ENCODE peak calls at places on chromosomes 1 and 21, in eight cellular contexts. A is ACHN; O is GM10248; W is T47D; E is skeletal muscle cell; U is activated naive CD4-positive, alpha-beta T cell treated with anti-CD3 and anti-CD28 coated beads, Interleukin-2, amount 10 ng/mL, durations not matched to agents 7 days and 5 days; P is NCI-H1694; T is Karpas-422. S is an unnamed sample.

GRCh38 chr21:19695796-19696195 is 1292.2 kb upstream of the TMPRSS15 start:
- DNase-seq in A (no peak), O (no peak), W (no peak), E (no peak), U (no peak), P (no peak), T (no peak), S (no peak)

GRCh38 chr1:147472489-147472888 is 68.8 kb upstream of the BCL9 start:
- DNase-seq in A (no peak), O (no peak), W (no peak), E (no peak), U (no peak), P (no peak), T (no peak), S (no peak)

GRCh38 chr21:34343347-34344057 is 20.3 kb upstream of the KCNE2 start:
- DNase-seq in A (no peak), O (no peak), W (no peak), E (no peak), U (no peak), P (no peak), T (no peak), S (no peak)

GRCh38 chr21:15441060-15441493 is 288.7 kb upstream of the USP25 start:
- DNase-seq in A (no peak), O (no peak), W (no peak), E (no peak), U (no peak), P (no peak), T (no peak), S (peak; percentile 40)

GRCh38 chr1:151905070-151905442 is 4.3 kb downstream of the THEM4 start:
- DNase-seq in A (no peak), O (no peak), W (peak; percentile 19), E (no peak), U (peak; percentile 71), P (no peak), T (no peak), S (no peak)

GRCh38 chr1:88658419-88658818 is 25.7 kb upstream of the PKN2 start:
- DNase-seq in A (no peak), O (no peak), W (peak; percentile 22), E (no peak), U (no peak), P (no peak), T (no peak), S (no peak)

GRCh38 chr1:114988095-114988494 is 41.5 kb upstream of the TSHB start:
- DNase-seq in A (no peak), O (no peak), W (no peak), E (no peak), U (no peak), P (no peak), T (no peak), S (no peak)

GRCh38 chr1:79711001-79711431 is 704.5 kb upstream of the ADGRL4 start:
- DNase-seq in A (peak; percentile 71), O (peak; percentile 14), W (no peak), E (peak; percentile 44), U (no peak), P (no peak), T (no peak), S (no peak)

GRCh38 chr1:197234581-197234980 is 33.5 kb upstream of the CRB1 start:
- DNase-seq in A (no peak), O (no peak), W (no peak), E (no peak), U (no peak), P (no peak), T (no peak), S (no peak)

GRCh38 chr1:47388548-47389238 is 27.4 kb upstream of the FOXE3 start:
- DNase-seq in A (peak; percentile 50), O (peak; percentile 73), W (peak; percentile 67), E (no peak), U (peak; percentile 65), P (peak; percentile 70), T (peak; percentile 84), S (peak; percentile 71)

GRCh38 chr1:67166196-67166595 is at the start of gene IL23R:
- DNase-seq in A (no peak), O (peak; percentile 62), W (no peak), E (no peak), U (no peak), P (no peak), T (no peak), S (peak; percentile 39)

GRCh38 chr1:152884966-152885624 is 7.0 kb downstream of the SMCP start:
- DNase-seq in A (no peak), O (no peak), W (no peak), E (peak; percentile 55), U (no peak), P (no peak), T (no peak), S (no peak)

GRCh38 chr21:26849428-26850115 is 4.4 kb upstream of the ADAMTS1 start:
- DNase-seq in A (peak; percentile 74), O (no peak), W (peak; percentile 71), E (no peak), U (no peak), P (peak; percentile 78), T (peak; percentile 81), S (peak; percentile 29)

GRCh38 chr1:102586022-102586421 is 522.3 kb downstream of the COL11A1 start:
- DNase-seq in A (no peak), O (no peak), W (no peak), E (no peak), U (no peak), P (no peak), T (no peak), S (no peak)

GRCh38 chr1:153520818-153521476 is 14.8 kb downstream of the S100A6 start:
- DNase-seq in A (no peak), O (no peak), W (peak; percentile 53), E (no peak), U (no peak), P (no peak), T (no peak), S (no peak)

GRCh38 chr1:28510350-28511223 is 4.7 kb downstream of the RCC1 start:
- DNase-seq in A (peak; percentile 48), O (no peak), W (peak; percentile 63), E (no peak), U (peak; percentile 33), P (no peak), T (peak; percentile 87), S (no peak)

GRCh38 chr1:36510418-36510817 is 27.7 kb upstream of the CSF3R start:
- DNase-seq in A (no peak), O (no peak), W (no peak), E (no peak), U (peak; percentile 4), P (no peak), T (no peak), S (no peak)

GRCh38 chr1:110136911-110137310 is 13.4 kb upstream of the SLC6A17 start:
- DNase-seq in A (no peak), O (no peak), W (peak; percentile 51), E (no peak), U (peak; percentile 72), P (peak; percentile 56), T (peak; percentile 52), S (peak; percentile 48)

GRCh38 chr21:42169758-42170157 is 49.2 kb upstream of the ABCG1 start:
- DNase-seq in A (no peak), O (no peak), W (no peak), E (no peak), U (no peak), P (no peak), T (no peak), S (no peak)

GRCh38 chr21:43585924-43586411 is 73.3 kb downstream of the HSF2BP start:
- DNase-seq in A (peak; percentile 98), O (no peak), W (peak; percentile 97), E (peak; percentile 99), U (no peak), P (no peak), T (no peak), S (peak; percentile 56)

GRCh38 chr1:76872944-76873343 is 5.7 kb downstream of the ST6GALNAC5 start:
- DNase-seq in A (no peak), O (no peak), W (no peak), E (no peak), U (no peak), P (no peak), T (no peak), S (no peak)

GRCh38 chr1:116119876-116120275 is 8.7 kb downstream of the MAB21L3 start:
- DNase-seq in A (peak; percentile 90), O (no peak), W (no peak), E (no peak), U (no peak), P (no peak), T (no peak), S (no peak)

GRCh38 chr1:32770221-32770731 is 46.9 kb downstream of the YARS1 start:
- DNase-seq in A (no peak), O (no peak), W (no peak), E (no peak), U (no peak), P (no peak), T (no peak), S (no peak)

GRCh38 chr1:151327903-151328674 is 873 bp upstream of the PI4KB start:
- DNase-seq in A (peak; percentile 50), O (no peak), W (peak; percentile 47), E (no peak), U (no peak), P (no peak), T (no peak), S (peak; percentile 46)

GRCh38 chr1:28642056-28642846 is 616 bp downstream of the TAF12 start:
- DNase-seq in A (peak; percentile 20), O (no peak), W (no peak), E (no peak), U (no peak), P (no peak), T (peak; percentile 67), S (peak; percentile 14)

GRCh38 chr1:46342084-46342656 is 1.6 kb downstream of the NSUN4 start:
- DNase-seq in A (peak; percentile 51), O (peak; percentile 40), W (peak; percentile 30), E (no peak), U (peak; percentile 35), P (no peak), T (peak; percentile 58), S (no peak)

GRCh38 chr1:6358144-6358624 is 35.4 kb downstream of the ACOT7 start:
- DNase-seq in A (no peak), O (no peak), W (no peak), E (no peak), U (peak; percentile 37), P (no peak), T (no peak), S (no peak)